ENCODE peak calls at places on chromosomes 7 and 10, in four cellular contexts. M is GM12878; B is stimulated activated CD4-positive, alpha-beta T cell treated with anti-CD3 and anti-CD28 coated beads, Interleukin-2, amount 100 ng/mL, for 24 hours; E is stimulated activated CD8-positive, alpha-beta memory T cell treated with anti-CD3 and anti-CD28 coated beads, Interleukin-4, amount 100 ng/mL, for 24 hours. K is an unnamed sample.

GRCh38 chr10:80265740-80266512 is 23.5 kb downstream of the MAT1A start:
- DNase-seq in B (no peak), M (no peak), E (no peak), K (no peak)

GRCh38 chr10:86217386-86218080 is 149.1 kb downstream of the GRID1 start:
- DNase-seq in E (no peak), B (no peak), M (no peak), K (no peak)

GRCh38 chr7:88219781-88220747 is at the start of gene SRI:
- DNase-seq in B (peak), E (peak), M (peak), K (peak)

GRCh38 chr7:16741676-16742075 is 11.9 kb upstream of the TSPAN13 start:
- DNase-seq in B (no peak), M (no peak), E (no peak), K (no peak)

GRCh38 chr10:132178885-132179545 is 7.7 kb upstream of the DPYSL4 start:
- DNase-seq in B (no peak), M (no peak), E (no peak), K (no peak)

GRCh38 chr10:86922553-86922961 is 34.9 kb downstream of the MMRN2 start:
- DNase-seq in B (no peak), M (no peak), E (no peak), K (no peak)

GRCh38 chr7:50857804-50858203 is 75.1 kb upstream of the GRB10 start:
- DNase-seq in B (no peak), E (no peak), M (no peak), K (no peak)

GRCh38 chr10:121595806-121596667 is 2.2 kb downstream of the FGFR2 start:
- DNase-seq in B (no peak), E (no peak), M (no peak), K (no peak)

GRCh38 chr7:32887395-32887794 is 4.2 kb downstream of the KBTBD2 start:
- DNase-seq in B (no peak), E (no peak), M (no peak), K (no peak)

GRCh38 chr10:3750884-3751283 is 34.1 kb downstream of the KLF6 start:
- DNase-seq in B (peak), E (no peak), M (no peak), K (no peak)

GRCh38 chr10:58152698-58153263 is 114.9 kb downstream of the IPMK start:
- DNase-seq in B (peak), E (peak), M (no peak), K (no peak)

GRCh38 chr7:138665249-138665648 is 35.9 kb downstream of the SVOPL start:
- DNase-seq in E (no peak), B (no peak), M (no peak), K (no peak)

GRCh38 chr10:124955243-124955642 is 13.3 kb downstream of the ZRANB1 start:
- DNase-seq in B (no peak), E (no peak), M (no peak), K (no peak)

GRCh38 chr7:45098983-45099839 is 10.4 kb upstream of the NACAD start:
- DNase-seq in B (no peak), E (no peak), M (no peak), K (no peak)

GRCh38 chr7:82699773-82700186 is 256.2 kb upstream of the CACNA2D1 start:
- DNase-seq in B (no peak), M (no peak), E (no peak), K (no peak)

GRCh38 chr7:81079736-81080135 is 160.9 kb upstream of the SEMA3C start:
- DNase-seq in M (no peak), B (no peak), E (no peak), K (no peak)

GRCh38 chr7:2093214-2093840 is 139.4 kb downstream of the MAD1L1 start:
- DNase-seq in M (no peak), B (no peak), E (no peak), K (no peak)

GRCh38 chr10:70477661-70478162 is 855 bp upstream of the PALD1 start:
- DNase-seq in M (no peak), E (peak), B (peak), K (peak)

GRCh38 chr10:46557319-46558140 is 1.1 kb upstream of the GPRIN2 start:
- DNase-seq in M (no peak), B (peak), E (no peak), K (no peak)

GRCh38 chr10:32332299-32332750 is 14.6 kb downstream of the EPC1 start:
- DNase-seq in M (peak), E (peak), B (peak), K (peak)

K was measured in GM06990.